ENCODE peak calls at places on chromosomes 1 and 21, in four cellular contexts. G is HT1080, U is KG1, H is B cell. A is an unnamed sample.

GRCh38 chr1:28199328-28200233 is 23.1 kb upstream of the PTAFR start:
- DNase-seq in G (no peak), H (no peak), U (no peak), A (no peak)

GRCh38 chr1:109521465-109521951 is 12.0 kb upstream of the AMIGO1 start:
- DNase-seq in U (no peak), G (no peak), H (no peak), A (no peak)

GRCh38 chr1:225735252-225736149 is 42.1 kb upstream of the SRP9 start:
- DNase-seq in H (no peak), U (no peak), G (peak; percentile 95), A (peak; percentile 97)

GRCh38 chr1:248838357-248839167 is 538 bp downstream of the ZNF672 start:
- DNase-seq in G (peak; percentile 84), U (peak; percentile 78), H (peak; percentile 89), A (peak; percentile 88)

GRCh38 chr1:214438059-214438458 is 113.3 kb downstream of the PTPN14 start:
- DNase-seq in U (no peak), H (no peak), G (no peak), A (no peak)

GRCh38 chr1:168801032-168801745 is 72.2 kb upstream of the DPT start:
- DNase-seq in G (no peak), U (no peak), H (no peak), A (no peak)

GRCh38 chr1:210685295-210685650 is 356.6 kb downstream of the HHAT start:
- DNase-seq in H (no peak), U (no peak), G (no peak), A (no peak)

GRCh38 chr1:8435569-8436071 is 117.7 kb downstream of the SLC45A1 start:
- DNase-seq in H (no peak), U (no peak), G (peak; percentile 12), A (no peak)

GRCh38 chr1:78333426-78334012 is 157.3 kb upstream of the PTGFR start:
- DNase-seq in U (no peak), G (no peak), H (no peak), A (no peak)

GRCh38 chr21:37231247-37231645 is 35.9 kb downstream of the VPS26C start:
- DNase-seq in U (no peak), G (no peak), H (no peak), A (no peak)

GRCh38 chr1:150567717-150568561 is 11.5 kb downstream of the MCL1 start:
- DNase-seq in H (no peak), G (peak; percentile 94), U (no peak), A (peak; percentile 99)

GRCh38 chr1:247180581-247180980 is 8.8 kb upstream of the ZNF124 start:
- DNase-seq in U (no peak), H (no peak), G (no peak), A (no peak)

GRCh38 chr1:151990856-151991198 is 2.8 kb downstream of the S100A10 start:
- DNase-seq in U (no peak), H (no peak), G (peak; percentile 72), A (peak; percentile 81)